ENCODE peak calls at places on chromosomes 13 and 19, in eight cellular contexts. S, X, L, W, B, V, Z and D are unnamed samples.

GRCh38 chr13:44815507-44816074 is 173.7 kb downstream of the NUFIP1 start:
- DNase-seq in S (no peak), X (no peak), L (peak), W (no peak), B (no peak), V (peak), Z (peak), D (no peak)

GRCh38 chr19:56094449-56094848 is 26.6 kb downstream of the ZNF787 start:
- DNase-seq in S (no peak), X (no peak), L (no peak), W (no peak), B (no peak), V (no peak), Z (no peak), D (no peak)

GRCh38 chr19:35739275-35740107 is 2.8 kb downstream of the IGFLR1 start:
- DNase-seq in S (peak), X (no peak), L (no peak), W (no peak), B (no peak), V (no peak), Z (no peak), D (no peak)

GRCh38 chr19:17633700-17634099 is 54.5 kb downstream of the UNC13A start:
- DNase-seq in S (no peak), X (no peak), L (no peak), W (no peak), B (no peak), V (no peak), Z (no peak), D (no peak)

GRCh38 chr13:100913143-100913542 is 238.5 kb upstream of the TMTC4 start:
- DNase-seq in S (no peak), X (no peak), L (no peak), W (no peak), B (no peak), V (no peak), Z (no peak), D (no peak)

GRCh38 chr19:3611841-3612240 is 5.2 kb upstream of the TBXA2R start:
- DNase-seq in S (no peak), X (no peak), L (no peak), W (no peak), B (no peak), V (no peak), Z (no peak), D (no peak)

GRCh38 chr19:47542030-47542475 is 27.2 kb upstream of the NAPA start:
- DNase-seq in S (no peak), X (no peak), L (no peak), W (no peak), B (peak), V (no peak), Z (no peak), D (no peak)

GRCh38 chr13:108402850-108403249 is 133.3 kb downstream of the TNFSF13B start:
- DNase-seq in S (no peak), X (no peak), L (no peak), W (no peak), B (no peak), V (no peak), Z (no peak), D (no peak)

GRCh38 chr13:102291587-102292218 is 110.1 kb downstream of the FGF14 start:
- DNase-seq in S (no peak), X (no peak), L (no peak), W (no peak), B (no peak), V (no peak), Z (no peak), D (no peak)

DNA sequence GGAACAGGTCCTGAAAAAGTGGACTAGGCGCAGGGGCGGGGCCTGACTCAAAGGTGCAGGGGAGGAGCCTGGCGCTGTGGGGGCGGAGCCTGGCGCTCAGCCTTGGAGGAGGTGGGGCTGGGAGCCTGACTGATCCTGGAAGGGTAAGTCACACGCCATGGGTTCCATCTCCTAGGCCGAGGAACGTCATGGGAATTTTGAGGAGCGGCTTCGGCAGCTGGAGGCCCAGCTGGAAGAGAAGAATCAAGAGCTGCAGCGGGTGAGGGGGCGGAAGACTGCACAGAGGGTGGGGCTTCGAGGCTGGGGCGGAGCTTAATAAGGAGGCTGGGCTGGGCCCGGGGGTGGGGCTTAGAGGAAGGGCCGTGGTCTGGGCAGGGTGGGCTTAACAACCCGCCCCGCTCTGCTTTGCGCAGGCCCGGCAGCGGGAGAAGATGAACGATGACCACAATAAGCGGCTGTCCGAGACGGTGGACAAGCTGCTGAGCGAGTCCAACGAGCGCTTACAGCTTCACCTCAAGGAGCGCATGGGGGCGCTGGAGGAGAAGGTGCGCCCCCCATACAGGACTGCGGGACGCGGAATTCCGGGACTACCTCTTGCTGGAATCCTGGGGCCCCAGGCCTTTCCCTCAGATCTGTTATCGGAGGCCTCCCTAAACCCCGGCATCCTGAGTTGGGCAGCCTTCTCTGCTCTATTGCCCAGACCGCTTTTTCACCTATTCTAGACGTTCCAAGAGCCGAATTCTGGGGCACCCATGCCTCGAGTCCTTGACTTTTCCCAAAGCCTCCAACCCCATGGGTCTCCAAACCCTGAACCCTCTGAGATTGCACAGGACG is 14.5 kb downstream of the PPFIA3 start:
- DNase-seq in S (peak), X (peak), L (peak), W (no peak), B (peak), V (no peak), Z (no peak), D (no peak)
- TF ChIP-seq POLR2AphosphoS5 in S (no peak), X (no peak), L (no peak), W (no peak), B (no peak), V (no peak), Z (no peak), D (no peak)

GRCh38 chr19:53545271-53546065 is 7.5 kb downstream of the ZNF331 start:
- DNase-seq in S (no peak), X (no peak), L (peak), W (no peak), B (no peak), V (no peak), Z (no peak), D (no peak)
- H3K27ac ChIP-seq in S (no peak), X (no peak), L (no peak), W (no peak), B (no peak), V (no peak), Z (no peak), D (no peak)

DNA sequence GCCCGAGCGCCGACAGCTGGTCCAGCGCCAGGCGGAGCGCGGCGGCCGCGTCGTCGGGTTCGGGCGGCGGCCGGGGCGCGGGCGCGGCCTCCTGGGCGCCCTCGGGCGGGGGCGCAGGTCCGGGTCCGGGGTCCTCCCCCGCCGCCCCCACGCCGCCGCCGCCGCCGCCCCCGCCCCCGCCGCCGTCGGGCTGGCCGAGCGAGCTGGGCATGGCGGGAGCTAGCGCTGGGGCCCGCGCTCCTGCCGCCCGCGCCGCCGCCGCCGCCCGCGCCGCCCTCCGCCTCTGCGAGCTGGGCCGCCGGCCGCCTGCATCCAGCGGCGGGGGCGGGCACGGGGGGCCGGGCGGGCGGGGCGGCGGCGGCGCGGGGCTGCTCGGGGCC is 287 bp downstream of the MEX3D start:
- DNase-seq in S (no peak), X (peak), L (no peak), W (no peak), B (peak), V (no peak), Z (no peak), D (no peak)
- H3K9ac ChIP-seq in S (no peak), X (no peak), L (no peak), W (no peak), B (no peak), V (no peak), Z (no peak), D (no peak)

GRCh38 chr19:11130824-11131455 is 24.6 kb downstream of the SPC24 start:
- DNase-seq in S (peak), X (peak), L (peak), W (no peak), B (peak), V (peak), Z (peak), D (no peak)
- TF ChIP-seq POLR2AphosphoS5 in S (peak), X (no peak), L (peak), W (no peak), B (no peak), V (no peak), Z (peak), D (no peak)

GRCh38 chr13:109706015-109706715 is 80.2 kb downstream of the IRS2 start:
- DNase-seq in S (no peak), X (no peak), L (no peak), W (no peak), B (no peak), V (no peak), Z (no peak), D (no peak)
- H3K27ac ChIP-seq in S (no peak), X (peak), L (no peak), W (no peak), B (no peak), V (no peak), Z (no peak), D (no peak)

GRCh38 chr13:111202745-111203144 is 87.6 kb downstream of the ARHGEF7 start:
- DNase-seq in S (no peak), X (peak), L (peak), W (no peak), B (peak), V (peak), Z (no peak), D (peak)

GRCh38 chr13:111202149-111202548 is 87.0 kb downstream of the ARHGEF7 start:
- DNase-seq in S (no peak), X (no peak), L (peak), W (no peak), B (no peak), V (no peak), Z (no peak), D (no peak)

GRCh38 chr13:111206148-111206547 is 91.0 kb downstream of the ARHGEF7 start:
- DNase-seq in S (no peak), X (no peak), L (no peak), W (no peak), B (no peak), V (no peak), Z (no peak), D (no peak)

GRCh38 chr13:111203742-111204386 is 88.8 kb downstream of the ARHGEF7 start:
- DNase-seq in S (no peak), X (no peak), L (peak), W (no peak), B (no peak), V (no peak), Z (no peak), D (no peak)

DNA sequence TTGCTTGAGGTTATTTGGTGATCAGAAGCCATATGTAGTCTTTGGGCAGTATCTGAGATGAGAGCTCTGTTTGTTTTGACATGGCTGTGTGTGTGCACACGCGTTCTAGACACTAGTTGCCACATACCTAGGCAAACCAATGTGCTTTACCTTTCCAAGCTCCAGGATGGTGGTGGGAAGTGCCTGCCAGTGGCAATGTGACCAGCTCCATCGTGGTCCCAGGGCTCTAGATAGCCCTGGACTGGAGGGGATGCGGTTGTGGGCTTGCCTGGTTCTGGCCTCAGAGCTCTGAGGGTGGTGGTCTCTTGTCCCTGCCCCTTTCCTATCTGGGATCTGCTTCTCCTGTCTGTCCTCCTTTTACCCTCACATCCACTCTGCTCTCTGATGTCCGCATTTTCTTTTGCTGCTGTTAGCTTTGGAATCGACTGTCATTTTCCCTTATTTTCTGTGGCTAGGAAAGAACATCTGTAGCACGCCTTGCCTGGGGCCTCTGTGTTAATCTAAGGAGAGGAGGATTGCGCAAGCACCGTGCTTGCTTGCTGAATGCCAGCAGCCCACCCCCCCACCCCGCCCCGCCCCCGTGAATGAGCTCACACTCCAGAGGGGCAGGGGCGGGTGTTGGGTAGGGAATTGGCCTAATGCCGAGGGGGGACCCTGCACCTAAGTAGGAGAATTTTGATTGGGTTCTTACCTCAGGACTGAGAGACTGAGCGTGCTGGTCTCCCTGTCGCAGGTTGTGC is 89.5 kb downstream of the ARHGEF7 start:
- DNase-seq in S (peak), X (no peak), L (peak), W (no peak), B (peak), V (no peak), Z (peak), D (peak)
- H3K9ac ChIP-seq in S (peak), X (no peak), L (peak), W (no peak), B (no peak), V (no peak), Z (no peak), D (no peak)

GRCh38 chr19:50050406-50051223 is 24.8 kb downstream of the ZNF473 start:
- DNase-seq in S (peak), X (peak), L (peak), W (peak), B (peak), V (no peak), Z (no peak), D (no peak)

GRCh38 chr19:50047686-50048085 is 21.9 kb downstream of the ZNF473 start:
- DNase-seq in S (no peak), X (no peak), L (no peak), W (no peak), B (no peak), V (no peak), Z (no peak), D (no peak)

GRCh38 chr19:50044922-50045321 is 19.1 kb downstream of the ZNF473 start:
- DNase-seq in S (no peak), X (no peak), L (no peak), W (no peak), B (no peak), V (no peak), Z (no peak), D (no peak)

GRCh38 chr19:50043967-50044366 is 18.2 kb downstream of the ZNF473 start:
- DNase-seq in S (no peak), X (no peak), L (no peak), W (no peak), B (no peak), V (no peak), Z (no peak), D (no peak)

DNA sequence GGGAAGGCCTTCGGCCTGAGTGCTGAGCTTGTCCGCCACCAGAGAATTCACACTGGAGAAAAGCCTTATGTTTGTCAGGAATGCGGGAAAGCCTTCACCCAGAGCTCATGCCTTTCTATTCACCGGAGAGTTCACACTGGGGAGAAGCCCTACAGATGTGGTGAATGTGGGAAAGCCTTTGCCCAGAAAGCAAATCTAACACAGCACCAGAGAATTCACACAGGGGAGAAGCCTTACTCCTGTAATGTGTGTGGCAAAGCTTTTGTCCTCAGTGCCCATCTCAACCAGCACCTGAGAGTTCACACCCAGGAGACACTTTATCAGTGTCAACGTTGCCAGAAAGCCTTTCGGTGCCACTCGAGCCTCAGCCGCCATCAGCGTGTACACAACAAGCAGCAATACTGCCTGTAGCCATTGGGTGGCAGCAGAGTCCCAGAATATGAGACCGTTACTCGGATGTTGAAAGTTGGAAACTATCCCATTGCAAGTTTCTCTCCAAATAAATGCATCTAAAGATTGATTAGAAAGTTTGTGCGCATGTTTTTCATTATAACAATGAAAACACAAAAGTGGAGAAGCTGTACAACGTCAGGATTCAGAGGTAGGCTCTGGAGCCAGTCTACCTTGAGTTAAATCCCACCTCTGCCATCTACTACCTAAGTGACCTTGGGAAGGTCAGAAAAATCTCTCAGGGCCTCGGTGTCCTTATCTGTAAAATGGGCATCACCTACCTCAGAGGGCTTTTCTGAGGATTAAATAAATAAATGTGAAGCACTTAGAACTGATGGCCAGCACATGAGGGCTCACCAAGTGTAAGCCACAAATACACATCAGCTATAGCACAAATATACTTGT is 21.1 kb downstream of the ZNF473 start:
- DNase-seq in S (peak), X (peak), L (no peak), W (no peak), B (peak), V (peak), Z (peak), D (no peak)
- TF ChIP-seq POLR2AphosphoS5 in S (no peak), X (no peak), L (no peak), W (no peak), B (no peak), V (no peak), Z (no peak), D (no peak)

DNA sequence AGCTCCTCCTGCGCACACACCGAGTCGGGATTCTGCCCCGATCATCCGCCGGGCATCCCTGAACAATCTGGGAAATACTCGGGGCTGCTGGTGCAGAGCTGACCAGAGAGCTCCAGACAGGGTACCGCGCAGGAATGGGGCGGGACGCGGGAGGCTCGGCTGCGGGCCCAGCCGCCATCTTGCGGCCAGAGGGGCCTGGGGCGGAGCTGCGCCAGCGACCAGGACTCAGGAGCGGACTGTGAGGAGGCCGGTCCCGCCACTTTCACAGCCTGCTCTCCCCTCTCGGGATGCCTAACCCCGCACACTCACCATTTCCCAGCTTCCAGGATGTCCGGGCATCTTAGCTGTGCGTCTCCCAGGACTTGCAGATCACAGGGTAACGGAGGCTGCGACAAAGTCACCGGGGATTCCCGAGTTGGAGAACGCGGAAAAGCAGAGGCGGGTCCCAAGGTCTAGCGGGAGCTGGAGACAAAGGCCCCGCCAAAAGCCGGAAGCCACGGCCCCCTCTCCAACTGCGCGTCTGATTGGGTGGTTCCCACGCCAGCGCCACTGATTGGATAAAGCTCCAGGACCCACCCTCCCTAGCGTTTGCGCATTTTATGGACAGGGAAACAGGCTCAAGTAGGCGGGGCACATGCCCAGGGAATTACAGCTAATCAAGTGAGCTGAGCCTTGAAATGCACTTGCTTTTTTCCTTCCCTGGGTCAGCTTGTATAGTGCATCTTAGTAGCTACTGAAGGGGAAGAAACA is 15.8 kb upstream of the ZNF43 start:
- DNase-seq in S (peak), X (peak), L (peak), W (no peak), B (peak), V (no peak), Z (peak), D (peak)
- H3K27ac ChIP-seq in S (peak), X (peak), L (peak), W (no peak), B (peak), V (no peak), Z (peak), D (peak)

GRCh38 chr13:22012676-22013075 is 341.8 kb downstream of the FGF9 start:
- DNase-seq in S (no peak), X (no peak), L (no peak), W (no peak), B (no peak), V (no peak), Z (no peak), D (no peak)
- H3K9ac ChIP-seq in S (no peak), X (no peak), L (no peak), W (no peak), B (no peak), V (no peak), Z (no peak), D (no peak)